ENCODE peak calls at places on chromosomes 6 and 20, in seven cellular contexts. X, E, R, J, I, Z and D are unnamed samples.
A peak's percentile ranks its signal among the peaks of the same experiment; 100 is the strongest.

GRCh38 chr6:39377530-39377929 is 55.0 kb upstream of the KCNK16 start:
- DNase-seq in X (peak; percentile 67), E (peak; percentile 60), R (peak; percentile 41), J (peak; percentile 42), I (no peak), Z (peak; percentile 61), D (peak; percentile 91)

GRCh38 chr6:80438728-80439127 is 332.3 kb downstream of the BCKDHB start:
- DNase-seq in X (peak; percentile 25), E (peak; percentile 88), R (no peak), J (peak; percentile 3), I (no peak), Z (no peak), D (no peak)

GRCh38 chr6:7087066-7087465 is 20.7 kb upstream of the RREB1 start:
- DNase-seq in X (peak; percentile 83), E (peak; percentile 49), R (no peak), J (peak; percentile 29), I (no peak), Z (no peak), D (peak; percentile 60)

GRCh38 chr20:8424010-8424409 is 291.9 kb downstream of the PLCB1 start:
- DNase-seq in X (no peak), E (peak; percentile 78), R (no peak), J (no peak), I (no peak), Z (no peak), D (no peak)

GRCh38 chr6:104324305-104324704 is 535.4 kb downstream of the HACE1 start:
- DNase-seq in X (no peak), E (no peak), R (no peak), J (no peak), I (no peak), Z (no peak), D (no peak)

GRCh38 chr6:20582586-20583446 is 48.6 kb downstream of the CDKAL1 start:
- DNase-seq in X (no peak), E (no peak), R (no peak), J (no peak), I (no peak), Z (no peak), D (no peak)

GRCh38 chr6:168193816-168194701 is 115.0 kb upstream of the FRMD1 start:
- DNase-seq in X (no peak), E (no peak), R (peak; percentile 6), J (peak; percentile 25), I (no peak), Z (no peak), D (peak; percentile 84)

GRCh38 chr6:152976749-152977148 is 6.1 kb downstream of the FBXO5 start:
- DNase-seq in X (peak; percentile 29), E (no peak), R (no peak), J (no peak), I (no peak), Z (no peak), D (no peak)

GRCh38 chr6:2630362-2630761 is 120.4 kb downstream of the MYLK4 start:
- DNase-seq in X (no peak), E (peak; percentile 96), R (no peak), J (peak; percentile 78), I (no peak), Z (no peak), D (no peak)

GRCh38 chr6:79648315-79648714 is 17.2 kb downstream of the SH3BGRL2 start:
- DNase-seq in X (no peak), E (no peak), R (no peak), J (no peak), I (no peak), Z (no peak), D (no peak)

GRCh38 chr6:157246048-157246630 is 77.2 kb downstream of the TMEM242 start:
- DNase-seq in X (no peak), E (peak; percentile 69), R (no peak), J (no peak), I (no peak), Z (no peak), D (no peak)

GRCh38 chr6:42899871-42900270 is 16.0 kb upstream of the PTCRA start:
- DNase-seq in X (no peak), E (no peak), R (no peak), J (no peak), I (no peak), Z (no peak), D (no peak)

GRCh38 chr20:4853787-4854295 is 132.1 kb downstream of the PRND start:
- DNase-seq in X (no peak), E (no peak), R (no peak), J (no peak), I (no peak), Z (no peak), D (no peak)

GRCh38 chr6:139433647-139434419 is 59.4 kb upstream of the CITED2 start:
- DNase-seq in X (peak; percentile 84), E (peak; percentile 27), R (no peak), J (no peak), I (no peak), Z (no peak), D (no peak)

GRCh38 chr20:59751075-59751711 is 146.9 kb downstream of the PHACTR3 start:
- DNase-seq in X (peak; percentile 64), E (peak; percentile 9), R (peak; percentile 63), J (peak; percentile 45), I (no peak), Z (peak; percentile 81), D (peak; percentile 95)

GRCh38 chr6:35415065-35415880 is 36.9 kb upstream of the FANCE start:
- DNase-seq in X (peak; percentile 64), E (peak; percentile 91), R (peak; percentile 51), J (peak; percentile 70), I (peak; percentile 84), Z (peak; percentile 34), D (peak; percentile 91)

GRCh38 chr20:1661542-1662299 is 4.1 kb upstream of the SIRPG start:
- DNase-seq in X (peak; percentile 17), E (no peak), R (peak; percentile 53), J (no peak), I (no peak), Z (no peak), D (no peak)

GRCh38 chr6:29466241-29466640 is 9.3 kb downstream of the OR2H1 start:
- DNase-seq in X (no peak), E (no peak), R (no peak), J (no peak), I (no peak), Z (no peak), D (no peak)

GRCh38 chr20:36773548-36774242 is at the start of gene DSN1:
- DNase-seq in X (peak; percentile 99), E (peak; percentile 97), R (peak; percentile 98), J (peak; percentile 94), I (peak; percentile 86), Z (peak; percentile 99), D (peak; percentile 99)

GRCh38 chr20:47502801-47503239 is 1.1 kb downstream of the NCOA3 start:
- DNase-seq in X (peak; percentile 77), E (peak; percentile 63), R (peak; percentile 50), J (peak; percentile 26), I (no peak), Z (no peak), D (no peak)

GRCh38 chr6:37637562-37638413 is 59.9 kb downstream of the MDGA1 start:
- DNase-seq in X (no peak), E (no peak), R (no peak), J (no peak), I (no peak), Z (no peak), D (no peak)

GRCh38 chr6:1449896-1450295 is 60.5 kb downstream of the FOXF2 start:
- DNase-seq in X (no peak), E (no peak), R (no peak), J (no peak), I (no peak), Z (no peak), D (no peak)

GRCh38 chr6:110356778-110357177 is 1.4 kb downstream of the METTL24 start:
- DNase-seq in X (no peak), E (no peak), R (no peak), J (no peak), I (no peak), Z (no peak), D (peak; percentile 57)

GRCh38 chr6:48826884-48827701 is 636.0 kb downstream of the MMUT start:
- DNase-seq in X (peak; percentile 64), E (peak; percentile 99), R (no peak), J (peak; percentile 93), I (no peak), Z (no peak), D (no peak)

GRCh38 chr6:140225587-140226438 is 851.4 kb upstream of the CITED2 start:
- DNase-seq in X (no peak), E (peak; percentile 84), R (no peak), J (no peak), I (no peak), Z (no peak), D (no peak)

GRCh38 chr20:48049631-48050030 is 264.4 kb upstream of the SULF2 start:
- DNase-seq in X (no peak), E (no peak), R (no peak), J (no peak), I (no peak), Z (no peak), D (no peak)

GRCh38 chr6:1286972-1287600 is 24.8 kb upstream of the FOXQ1 start:
- DNase-seq in X (peak; percentile 19), E (peak; percentile 81), R (no peak), J (no peak), I (no peak), Z (no peak), D (no peak)

GRCh38 chr20:37745553-37745952 is 51.7 kb downstream of the CTNNBL1 start:
- DNase-seq in X (no peak), E (no peak), R (peak; percentile 79), J (no peak), I (no peak), Z (no peak), D (peak; percentile 60)

GRCh38 chr6:168200571-168201134 is 118.9 kb downstream of the DACT2 start:
- DNase-seq in X (no peak), E (no peak), R (no peak), J (no peak), I (no peak), Z (no peak), D (no peak)

GRCh38 chr20:19552144-19552895 is 205.7 kb upstream of the RIN2 start:
- DNase-seq in X (peak; percentile 9), E (no peak), R (peak; percentile 17), J (no peak), I (no peak), Z (peak; percentile 28), D (peak; percentile 90)

GRCh38 chr6:63537126-63537958 is 34.9 kb upstream of the LOC128125822 start:
- DNase-seq in X (no peak), E (peak; percentile 51), R (no peak), J (no peak), I (no peak), Z (no peak), D (peak; percentile 72)

GRCh38 chr6:79671605-79672266 is 40.6 kb downstream of the SH3BGRL2 start:
- DNase-seq in X (peak; percentile 38), E (peak; percentile 13), R (peak; percentile 69), J (peak; percentile 39), I (no peak), Z (no peak), D (peak; percentile 55)

GRCh38 chr6:24329451-24329850 is 28.4 kb downstream of the DCDC2 start:
- DNase-seq in X (no peak), E (no peak), R (no peak), J (no peak), I (no peak), Z (no peak), D (no peak)

GRCh38 chr6:22906091-22906549 is 336.8 kb downstream of the HDGFL1 start:
- DNase-seq in X (peak; percentile 21), E (peak; percentile 71), R (no peak), J (peak; percentile 48), I (no peak), Z (no peak), D (peak; percentile 48)